ENCODE peak calls at places on chromosome 3, in four cellular contexts. One of them, this sample, is unnamed.

GRCh38 chr3:53328750-53329149 is 18.6 kb downstream of the DCP1A start:
- DNase-seq in ovary: no peak
- DNase-seq in HFFc6: no peak
- DNase-seq in Calu3: no peak
- DNase-seq in this sample: peak; percentile 30

GRCh38 chr3:61564405-61565059 is 3.2 kb downstream of the PTPRG start:
- DNase-seq in ovary: peak; percentile 92
- DNase-seq in HFFc6: peak; percentile 60
- DNase-seq in Calu3: peak; percentile 6
- DNase-seq in this sample: peak; percentile 93

GRCh38 chr3:99720985-99721632 is 82.7 kb downstream of the COL8A1 start:
- DNase-seq in ovary: no peak
- DNase-seq in HFFc6: peak; percentile 28
- DNase-seq in Calu3: peak; percentile 18
- DNase-seq in this sample: no peak

GRCh38 chr3:69240651-69241578 is 118.5 kb upstream of the LMOD3 start:
- DNase-seq in ovary: no peak
- DNase-seq in HFFc6: no peak
- DNase-seq in Calu3: no peak
- DNase-seq in this sample: no peak

GRCh38 chr3:72155391-72156064 is 370.6 kb upstream of the PROK2 start:
- DNase-seq in ovary: peak; percentile 81
- DNase-seq in HFFc6: peak; percentile 97
- DNase-seq in Calu3: no peak
- DNase-seq in this sample: peak; percentile 49

GRCh38 chr3:109275702-109276293 is 40.5 kb downstream of the DPPA2 start:
- DNase-seq in ovary: no peak
- DNase-seq in HFFc6: peak; percentile 37
- DNase-seq in Calu3: peak; percentile 66
- DNase-seq in this sample: peak; percentile 77

GRCh38 chr3:163622384-163622783 is 1455.9 kb downstream of the SI start:
- DNase-seq in ovary: no peak
- DNase-seq in HFFc6: no peak
- DNase-seq in Calu3: no peak
- DNase-seq in this sample: no peak

GRCh38 chr3:50237133-50237651 is 1.2 kb downstream of the GNAI2 start:
- DNase-seq in ovary: peak; percentile 60
- DNase-seq in HFFc6: no peak
- DNase-seq in Calu3: no peak
- DNase-seq in this sample: no peak

GRCh38 chr3:178238179-178238578 is 298.1 kb upstream of the KCNMB2 start:
- DNase-seq in ovary: no peak
- DNase-seq in HFFc6: no peak
- DNase-seq in Calu3: no peak
- DNase-seq in this sample: no peak

DNA sequence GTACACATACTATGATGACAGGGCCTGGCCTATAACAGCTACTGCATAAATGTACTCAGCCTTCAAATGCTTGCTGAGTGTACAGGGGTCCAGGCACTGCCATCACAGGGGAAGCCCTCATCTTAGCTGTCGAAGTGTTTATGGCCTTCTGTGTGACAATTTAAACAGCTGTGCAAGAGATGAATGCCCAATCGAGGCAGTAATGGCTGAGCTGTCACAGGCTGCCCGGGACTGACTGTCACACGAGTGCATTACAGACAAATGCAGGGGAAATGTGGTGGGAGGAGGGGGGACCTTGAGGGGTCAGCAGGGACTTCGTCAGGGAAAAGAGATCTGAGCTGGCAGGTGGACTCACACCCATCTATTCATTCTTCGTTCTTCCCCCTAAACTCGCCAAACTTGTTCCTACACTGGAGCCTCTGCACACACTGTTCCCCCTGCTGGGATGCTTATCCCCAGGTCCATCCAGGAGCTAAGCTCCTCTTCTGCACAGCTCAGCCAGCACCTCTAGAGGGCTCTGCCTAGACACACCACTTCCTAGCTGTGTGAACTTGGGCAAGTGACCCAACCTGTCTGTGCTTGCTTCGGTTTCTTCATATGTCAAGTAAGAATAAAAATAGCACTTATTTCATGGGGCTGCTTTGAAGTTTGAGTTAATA is 156.2 kb upstream of the IQSEC1 start:
- DNase-seq in ovary: no peak
- DNase-seq in HFFc6: peak; percentile 13
- DNase-seq in Calu3: peak; percentile 61
- DNase-seq in this sample: no peak
- TF ChIP-seq CTCF in ovary: no peak
- TF ChIP-seq CTCF in HFFc6: peak; percentile 47
- TF ChIP-seq CTCF in Calu3: no peak
- TF ChIP-seq CTCF in this sample: no peak

DNA sequence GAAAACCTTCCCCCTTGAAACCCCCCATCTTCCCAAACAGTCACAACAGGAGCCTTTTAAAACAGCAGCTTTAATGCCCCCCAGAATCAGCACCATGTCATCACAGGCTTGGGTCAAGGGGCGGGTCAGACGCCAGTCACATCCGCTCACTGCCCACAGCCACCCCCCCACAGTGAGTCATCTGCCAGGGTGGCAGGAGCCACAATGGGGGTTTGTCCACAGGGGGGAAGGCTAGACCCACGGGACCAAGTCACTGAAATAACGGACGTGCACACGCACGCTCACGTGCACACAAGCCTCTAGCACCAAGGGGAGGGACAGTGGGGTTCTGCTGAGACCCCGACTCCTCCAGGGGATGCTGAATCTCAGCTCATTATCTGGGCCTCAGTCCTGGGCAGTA is 441 bp upstream of the UCN2 start:
- DNase-seq in ovary: no peak
- DNase-seq in HFFc6: peak; percentile 77
- DNase-seq in Calu3: peak; percentile 76
- DNase-seq in this sample: peak; percentile 39
- TF ChIP-seq CTCF in ovary: no peak
- TF ChIP-seq CTCF in HFFc6: no peak
- TF ChIP-seq CTCF in Calu3: no peak
- TF ChIP-seq CTCF in this sample: no peak

GRCh38 chr3:194138732-194139084 is 2.8 kb downstream of the HES1 start:
- DNase-seq in ovary: no peak
- DNase-seq in HFFc6: no peak
- DNase-seq in Calu3: no peak
- DNase-seq in this sample: no peak
- TF ChIP-seq CTCF in ovary: no peak
- TF ChIP-seq CTCF in HFFc6: no peak
- TF ChIP-seq CTCF in Calu3: no peak
- TF ChIP-seq CTCF in this sample: no peak

GRCh38 chr3:118637866-118638265 is 396.8 kb downstream of the IGSF11 start:
- DNase-seq in ovary: no peak
- DNase-seq in HFFc6: no peak
- DNase-seq in Calu3: no peak
- DNase-seq in this sample: no peak

GRCh38 chr3:118641608-118642007 is 393.0 kb downstream of the IGSF11 start:
- DNase-seq in ovary: no peak
- DNase-seq in HFFc6: no peak
- DNase-seq in Calu3: peak; percentile 11
- DNase-seq in this sample: peak; percentile 16

DNA sequence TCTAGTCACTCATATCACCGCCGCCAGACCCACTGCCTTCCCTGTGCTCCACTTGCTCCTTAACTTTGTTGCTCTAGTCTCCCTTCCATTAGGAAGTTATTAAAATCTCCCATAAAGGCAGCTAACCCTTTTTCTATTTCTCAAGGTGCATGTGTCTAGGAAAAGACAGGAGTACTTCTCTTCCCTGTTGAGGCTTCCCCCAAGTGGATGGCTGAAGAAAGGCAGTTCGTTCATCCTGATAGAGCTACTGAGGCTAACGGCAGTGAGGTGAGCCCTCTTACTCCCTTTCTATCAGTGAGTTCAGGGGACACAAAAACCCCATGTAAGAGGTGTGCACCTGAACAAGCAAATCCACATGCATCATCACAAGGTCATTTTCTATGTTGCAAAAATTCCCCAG is 397.8 kb downstream of the IGSF11 start:
- DNase-seq in ovary: no peak
- DNase-seq in HFFc6: no peak
- DNase-seq in Calu3: peak; percentile 27
- DNase-seq in this sample: peak; percentile 23
- TF ChIP-seq CTCF in ovary: no peak
- TF ChIP-seq CTCF in HFFc6: no peak
- TF ChIP-seq CTCF in Calu3: no peak
- TF ChIP-seq CTCF in this sample: no peak

GRCh38 chr3:43879166-43879565 is 188.4 kb downstream of the ABHD5 start:
- DNase-seq in ovary: no peak
- DNase-seq in HFFc6: no peak
- DNase-seq in Calu3: peak; percentile 59
- DNase-seq in this sample: peak; percentile 33
- TF ChIP-seq CTCF in ovary: no peak
- TF ChIP-seq CTCF in HFFc6: peak; percentile 58
- TF ChIP-seq CTCF in Calu3: no peak
- TF ChIP-seq CTCF in this sample: no peak